ENCODE peak calls at places on chromosomes 13 and 19, in four cellular contexts. T is ecto neural progenitor cell; Z is activated CD4-positive, alpha-beta T cell treated with anti-CD3 and anti-CD28 coated beads, Interleukin-2, amount 50 U/mL, for 1 hour; U is endothelial cell. E is an unnamed sample.

GRCh38 chr19:54572696-54573311 is 786 bp upstream of the LILRA2 start:
- DNase-seq in T (no peak), Z (no peak), U (no peak), E (peak)

GRCh38 chr13:62022369-62022768 is 606.7 kb upstream of the PCDH20 start:
- DNase-seq in T (no peak), Z (no peak), U (no peak), E (no peak)

GRCh38 chr13:93227280-93227905 is 786 bp downstream of the GPC6 start:
- DNase-seq in T (peak), Z (no peak), U (peak), E (no peak)

GRCh38 chr19:11377237-11377636 is 2.8 kb downstream of the SWSAP1 start:
- DNase-seq in T (no peak), Z (no peak), U (no peak), E (no peak)

GRCh38 chr13:98300956-98301641 is 124.0 kb upstream of the RNF113B start:
- DNase-seq in T (no peak), Z (no peak), U (no peak), E (no peak)

GRCh38 chr19:30130356-30131122 is 188.5 kb downstream of the URI1 start:
- DNase-seq in T (no peak), Z (no peak), U (no peak), E (no peak)

GRCh38 chr13:44934724-44935123 is 54.5 kb downstream of the NUFIP1 start:
- DNase-seq in T (no peak), Z (no peak), U (no peak), E (no peak)

GRCh38 chr19:50300814-50301606 is 28.2 kb downstream of the KCNC3 start:
- DNase-seq in T (no peak), Z (no peak), U (no peak), E (no peak)

GRCh38 chr19:33778089-33778791 is 18.4 kb upstream of the KCTD15 start:
- DNase-seq in T (peak), Z (peak), U (peak), E (peak)

GRCh38 chr19:18763674-18764590 is 27.2 kb downstream of the COMP start:
- DNase-seq in T (no peak), Z (no peak), U (no peak), E (no peak)

GRCh38 chr13:20127563-20128458 is 33.0 kb downstream of the GJA3 start:
- DNase-seq in T (peak), Z (peak), U (peak), E (no peak)

GRCh38 chr19:41263042-41263849 is 926 bp upstream of the HNRNPUL1 start:
- DNase-seq in T (peak), Z (peak), U (peak), E (peak)